ENCODE peak calls at places on chromosomes 5 and 9, in nine cellular contexts. Q is neural progenitor cell, H is GM23338, R is keratinocyte, A is mammary epithelial cell, W is K562, K is astrocyte, C is HepG2, D is fibroblast of lung. U is an unnamed sample.
A peak's percentile ranks its signal among the peaks of the same experiment; 100 is the strongest.

GRCh38 chr9:95032580-95033298 is 284.8 kb downstream of the FANCC start:
- DNase-seq in Q (no peak), H (no peak), R (no peak), A (no peak), W (no peak), K (no peak), C (no peak), D (no peak), U (no peak)

GRCh38 chr9:133979124-133979920 is 12.8 kb downstream of the VAV2 start:
- DNase-seq in Q (peak; percentile 71), H (peak; percentile 5), R (no peak), A (no peak), W (no peak), K (peak; percentile 27), C (peak; percentile 80), D (peak; percentile 46), U (peak; percentile 46)

GRCh38 chr5:93622240-93622885 is 39.3 kb downstream of the NR2F1 start:
- DNase-seq in Q (peak; percentile 59), H (peak; percentile 80), R (no peak), A (peak; percentile 25), W (no peak), K (peak; percentile 72), C (peak; percentile 46), D (peak; percentile 76), U (no peak)

GRCh38 chr9:136934247-136934646 is 10.3 kb downstream of the FBXW5 start:
- DNase-seq in Q (no peak), H (no peak), R (no peak), A (no peak), W (no peak), K (no peak), C (peak; percentile 37), D (no peak), U (no peak)

GRCh38 chr5:95631991-95632675 is 12.2 kb downstream of the GPR150 start:
- DNase-seq in Q (no peak), H (no peak), R (no peak), A (peak; percentile 54), W (peak; percentile 15), K (peak; percentile 26), C (peak; percentile 24), D (peak; percentile 45), U (peak; percentile 65)

GRCh38 chr5:176716320-176716719 is 69.0 kb downstream of the TSPAN17 start:
- DNase-seq in Q (no peak), H (no peak), R (peak; percentile 55), A (peak; percentile 84), W (no peak), K (peak; percentile 67), C (no peak), D (peak; percentile 72), U (peak; percentile 37)

GRCh38 chr9:114908104-114908621 is 22.2 kb downstream of the TNFSF8 start:
- DNase-seq in Q (no peak), H (no peak), R (peak; percentile 95), A (peak; percentile 98), W (no peak), K (peak; percentile 47), C (peak; percentile 83), D (peak; percentile 63), U (peak; percentile 52)

GRCh38 chr9:121822093-121823085 is 171.0 kb downstream of the DAB2IP start:
- DNase-seq in Q (no peak), H (no peak), R (no peak), A (no peak), W (no peak), K (no peak), C (no peak), D (no peak), U (no peak)

GRCh38 chr5:146592342-146592741 is 76.4 kb upstream of the GPR151 start:
- DNase-seq in Q (no peak), H (no peak), R (no peak), A (no peak), W (no peak), K (no peak), C (no peak), D (no peak), U (no peak)
- H2AFZ ChIP-seq in Q (no peak overlapping the region), H (no peak overlapping the region), R (no peak overlapping the region), A (no peak overlapping the region), W (no peak overlapping the region), K (no peak overlapping the region), C (no peak overlapping the region), D (no peak overlapping the region), U (no peak overlapping the region)

GRCh38 chr5:90865194-90865593 is 306.6 kb downstream of the ADGRV1 start:
- DNase-seq in Q (no peak), H (no peak), R (no peak), A (no peak), W (no peak), K (no peak), C (no peak), D (no peak), U (no peak)

GRCh38 chr5:90866915-90867715 is 308.5 kb downstream of the ADGRV1 start:
- DNase-seq in Q (no peak), H (no peak), R (no peak), A (no peak), W (no peak), K (peak; percentile 47), C (peak; percentile 71), D (peak; percentile 68), U (no peak)

GRCh38 chr5:90866333-90866732 is 307.7 kb downstream of the ADGRV1 start:
- DNase-seq in Q (no peak), H (peak; percentile 68), R (no peak), A (no peak), W (peak; percentile 31), K (peak; percentile 30), C (peak; percentile 40), D (peak; percentile 34), U (no peak)

DNA sequence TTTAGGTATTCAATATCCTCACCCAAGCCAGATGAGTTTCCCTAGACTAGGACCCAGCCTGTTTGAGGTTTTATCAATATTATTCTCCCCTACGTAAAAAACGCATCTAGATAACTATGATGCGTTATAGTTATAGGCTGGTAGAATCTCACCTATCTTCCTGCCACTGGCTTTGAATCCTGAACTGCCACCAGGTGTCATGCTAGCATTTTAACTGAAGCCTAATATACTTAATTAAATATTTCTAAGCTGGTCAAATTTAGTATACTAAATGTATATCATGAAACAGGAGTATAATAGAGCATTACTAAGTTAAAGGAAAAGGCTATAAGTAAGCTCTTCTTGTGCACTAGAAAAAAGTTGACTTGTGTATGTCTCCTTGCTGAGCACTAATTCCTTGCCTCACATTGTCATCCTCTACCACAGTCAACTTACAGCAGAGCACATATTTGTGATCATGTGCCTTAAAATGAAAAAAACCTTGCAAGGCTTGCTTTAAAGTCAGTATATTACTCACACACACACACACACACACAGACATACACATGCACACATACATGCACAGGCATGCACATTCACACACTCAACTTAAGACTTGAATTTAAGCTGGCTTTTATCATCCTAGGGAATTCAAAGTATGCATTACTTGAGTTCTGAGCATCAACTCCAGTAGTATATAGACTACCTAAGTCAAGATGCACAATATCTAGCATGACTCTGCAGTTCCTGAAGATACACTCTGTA is 303.4 kb downstream of the ADGRV1 start:
- DNase-seq in Q (no peak), H (no peak), R (no peak), A (no peak), W (no peak), K (no peak), C (no peak), D (no peak), U (no peak)
- TF ChIP-seq CTCF in Q (peak; percentile 15), H (peak; percentile 14), R (no peak), A (no peak), W (no peak), K (no peak), C (peak; percentile 47), D (no peak), U (peak; percentile 12)

GRCh38 chr9:20634895-20635294 is 12.6 kb upstream of the MLLT3 start:
- DNase-seq in Q (no peak), H (peak; percentile 73), R (no peak), A (no peak), W (no peak), K (no peak), C (no peak), D (no peak), U (no peak)

GRCh38 chr9:20642045-20642444 is 19.7 kb upstream of the MLLT3 start:
- DNase-seq in Q (no peak), H (no peak), R (no peak), A (no peak), W (no peak), K (no peak), C (no peak), D (no peak), U (no peak)

GRCh38 chr9:20636883-20637440 is 14.7 kb upstream of the MLLT3 start:
- DNase-seq in Q (no peak), H (peak; percentile 58), R (no peak), A (no peak), W (no peak), K (no peak), C (no peak), D (peak; percentile 36), U (peak; percentile 40)

DNA sequence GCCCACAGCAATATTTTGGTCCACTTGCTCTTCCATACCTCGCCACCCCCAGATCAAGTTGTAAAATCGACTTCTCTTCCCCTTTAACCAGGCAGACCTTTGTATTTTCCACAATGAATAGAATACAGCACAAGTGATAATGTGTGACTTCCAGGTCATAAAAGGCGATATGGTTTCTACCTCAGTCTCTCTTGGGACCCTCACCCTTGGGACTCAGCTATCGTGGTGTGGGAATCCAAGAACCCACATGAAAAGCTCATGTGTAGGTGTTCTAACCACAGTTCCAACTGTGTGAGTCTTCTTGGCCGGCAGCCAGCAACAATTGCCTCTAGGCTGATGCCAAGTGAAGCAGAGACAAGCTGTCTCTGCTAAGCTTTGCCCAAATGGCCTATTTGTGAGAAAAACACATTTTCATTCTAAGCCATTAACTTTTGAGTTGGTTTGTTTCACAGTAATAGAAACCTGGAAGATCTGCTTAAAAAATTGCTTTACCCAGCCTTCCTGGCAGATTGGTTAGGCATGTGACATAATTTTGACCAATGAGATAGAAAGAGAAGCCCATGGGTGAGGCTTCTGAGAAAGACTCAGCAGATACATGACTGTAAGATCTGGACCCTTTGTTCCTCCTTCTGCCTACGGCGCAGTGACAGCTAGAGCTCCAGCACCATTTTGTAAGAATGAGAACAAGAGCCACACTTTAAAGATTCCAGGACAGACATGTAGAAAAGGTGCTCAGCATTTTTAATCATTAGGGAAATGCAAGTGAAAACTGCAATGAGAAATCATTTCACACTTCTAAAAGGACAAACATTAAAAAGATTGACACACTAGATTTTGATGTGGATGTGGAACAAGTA is 18.3 kb upstream of the MLLT3 start:
- DNase-seq in Q (no peak), H (no peak), R (no peak), A (peak; percentile 81), W (no peak), K (peak; percentile 49), C (no peak), D (peak; percentile 62), U (peak; percentile 36)
- TF ChIP-seq EZH2 in Q (no peak), H (no peak), R (no peak), A (no peak), W (no peak), K (no peak), C (no peak), D (no peak), U (no peak)

GRCh38 chr9:15293084-15293483 is 13.9 kb downstream of the TTC39B start:
- DNase-seq in Q (no peak), H (no peak), R (no peak), A (no peak), W (no peak), K (no peak), C (no peak), D (no peak), U (no peak)

GRCh38 chr9:15289590-15289989 is 17.4 kb downstream of the TTC39B start:
- DNase-seq in Q (no peak), H (no peak), R (no peak), A (no peak), W (no peak), K (no peak), C (no peak), D (peak; percentile 17), U (no peak)

GRCh38 chr9:15295761-15296405 is 11.1 kb downstream of the TTC39B start:
- DNase-seq in Q (no peak), H (no peak), R (no peak), A (peak; percentile 56), W (no peak), K (peak; percentile 84), C (peak; percentile 42), D (peak; percentile 88), U (peak; percentile 56)

GRCh38 chr9:15298362-15298761 is 8.7 kb downstream of the TTC39B start:
- DNase-seq in Q (no peak), H (no peak), R (no peak), A (no peak), W (no peak), K (no peak), C (no peak), D (no peak), U (no peak)

DNA sequence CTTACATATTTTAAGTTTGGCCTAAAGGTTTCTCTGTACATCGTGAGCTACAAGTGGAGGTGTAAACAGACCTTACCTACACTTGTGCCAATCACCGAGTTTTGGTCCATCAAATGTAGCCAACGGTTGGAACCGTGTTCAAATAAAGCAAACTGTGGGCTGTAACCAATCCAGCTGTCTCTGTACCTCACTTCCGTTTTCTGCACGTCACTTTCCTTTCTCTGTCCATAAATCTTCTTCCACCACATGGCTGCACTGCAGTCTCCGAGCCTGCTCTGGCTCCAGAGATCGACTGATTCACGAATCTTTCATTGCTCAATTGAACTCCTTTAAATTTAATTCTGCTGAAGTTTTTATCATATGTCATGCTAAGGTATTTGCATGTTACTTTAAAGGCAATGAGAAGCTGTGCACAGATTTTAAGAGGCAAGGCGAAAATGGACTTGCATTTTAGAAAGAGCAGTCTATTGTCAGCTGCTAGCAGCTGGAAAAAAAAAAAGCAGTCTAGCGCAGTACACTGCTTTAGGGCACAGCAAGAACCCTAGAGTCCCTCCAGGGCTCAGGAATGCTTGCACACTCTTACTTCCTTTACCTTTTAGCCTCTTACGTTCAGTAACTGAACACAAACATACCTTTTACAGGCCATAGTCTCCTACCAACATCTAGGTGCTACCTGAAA is 13.2 kb downstream of the TTC39B start:
- DNase-seq in Q (no peak), H (no peak), R (no peak), A (no peak), W (no peak), K (no peak), C (no peak), D (no peak), U (no peak)
- H2AFZ ChIP-seq in Q (no peak overlapping the region), H (no peak overlapping the region), R (no peak overlapping the region), A (peak overlapping the region; percentile 25), W (peak overlapping the region; percentile 20), K (no peak overlapping the region), C (no peak overlapping the region), D (peak overlapping the region; percentile 35), U (no peak overlapping the region)

U was measured in hepatocyte.